ENCODE peak calls at places on chromosomes 11 and 22, in nine cellular contexts. T is kidney; U is transverse colon; X is effector memory CD4-positive, alpha-beta T cell; L is MM.1S; I is H1; R is iPS DF 6.9; S is lung; Q is right atrium auricular region. F is an unnamed sample.

GRCh38 chr22:37627545-37627944 is 11.9 kb upstream of the SH3BP1 start:
- DNase-seq in T (no peak), U (peak; percentile 61), X (no peak), L (peak; percentile 55), I (no peak), R (no peak), S (no peak), Q (no peak), F (no peak)

GRCh38 chr11:86091566-86091965 is 22.7 kb upstream of the PICALM start:
- DNase-seq in T (no peak), U (no peak), X (no peak), L (no peak), I (no peak), R (no peak), S (no peak), Q (no peak), F (no peak)

GRCh38 chr11:128705124-128705920 is 11.4 kb downstream of the FLI1 start:
- DNase-seq in T (no peak), U (no peak), X (no peak), L (no peak), I (no peak), R (no peak), S (no peak), Q (no peak), F (no peak)

GRCh38 chr11:119786431-119787073 is 57.6 kb upstream of the NECTIN1 start:
- DNase-seq in T (peak; percentile 45), U (no peak), X (no peak), L (no peak), I (no peak), R (no peak), S (no peak), Q (no peak), F (no peak)

GRCh38 chr11:88569342-88569741 is 231.8 kb upstream of the CTSC start:
- DNase-seq in T (no peak), U (no peak), X (no peak), L (no peak), I (no peak), R (no peak), S (no peak), Q (no peak), F (no peak)

GRCh38 chr11:36469063-36469462 is 41.0 kb downstream of the TRAF6 start:
- DNase-seq in T (no peak), U (no peak), X (no peak), L (no peak), I (peak; percentile 94), R (peak; percentile 60), S (no peak), Q (no peak), F (no peak)

GRCh38 chr11:123179571-123179970 is 15.5 kb downstream of the CLMP start:
- DNase-seq in T (no peak), U (peak; percentile 60), X (no peak), L (no peak), I (no peak), R (no peak), S (no peak), Q (no peak), F (no peak)

GRCh38 chr11:64918056-64918455 is 1.0 kb upstream of the ATG2A start:
- DNase-seq in T (no peak), U (no peak), X (no peak), L (peak; percentile 50), I (no peak), R (no peak), S (no peak), Q (no peak), F (peak; percentile 60)

GRCh38 chr11:27375370-27375769 is 12.4 kb upstream of the CCDC34 start:
- DNase-seq in T (no peak), U (no peak), X (no peak), L (no peak), I (no peak), R (no peak), S (no peak), Q (no peak), F (no peak)

DNA sequence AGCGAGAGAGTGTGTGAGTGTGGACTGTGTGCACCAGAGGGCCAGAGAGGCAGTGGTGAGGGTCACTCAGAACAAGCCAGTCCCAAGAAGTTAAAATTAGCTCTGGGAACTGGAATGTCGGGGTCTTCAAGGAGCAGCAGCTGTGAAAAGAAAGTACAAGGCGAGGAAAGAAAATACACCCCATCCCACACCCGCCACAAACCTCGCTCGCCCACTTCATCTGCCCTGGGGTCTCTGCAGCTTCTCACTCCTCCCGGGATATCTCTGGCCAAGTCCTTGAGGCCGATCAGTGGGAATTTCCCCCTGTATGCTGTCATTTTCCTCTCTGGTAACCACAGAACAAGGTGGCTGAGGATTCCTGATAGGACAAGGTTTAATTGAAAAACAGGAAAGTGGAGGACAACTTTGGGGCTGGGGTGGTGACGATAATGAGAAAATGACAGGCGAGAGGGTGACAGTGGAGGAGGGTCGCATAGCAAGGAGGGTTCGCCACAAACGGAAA is 36.3 kb upstream of the TIMP3 start:
- DNase-seq in T (no peak), U (no peak), X (no peak), L (no peak), I (no peak), R (no peak), S (no peak), Q (no peak), F (no peak)
- H3K4me1 ChIP-seq in T (peaks cover 16% of the 10 kb centered on the region), U (peaks cover 3% of the 10 kb centered on the region), X (no peaks in the 10 kb centered on the region), L (no peaks in the 10 kb centered on the region), I (no peaks in the 10 kb centered on the region), R (no peaks in the 10 kb centered on the region), S (peaks cover 16% of the 10 kb centered on the region), Q (peaks cover 49% of the 10 kb centered on the region), F (no peaks in the 10 kb centered on the region)

DNA sequence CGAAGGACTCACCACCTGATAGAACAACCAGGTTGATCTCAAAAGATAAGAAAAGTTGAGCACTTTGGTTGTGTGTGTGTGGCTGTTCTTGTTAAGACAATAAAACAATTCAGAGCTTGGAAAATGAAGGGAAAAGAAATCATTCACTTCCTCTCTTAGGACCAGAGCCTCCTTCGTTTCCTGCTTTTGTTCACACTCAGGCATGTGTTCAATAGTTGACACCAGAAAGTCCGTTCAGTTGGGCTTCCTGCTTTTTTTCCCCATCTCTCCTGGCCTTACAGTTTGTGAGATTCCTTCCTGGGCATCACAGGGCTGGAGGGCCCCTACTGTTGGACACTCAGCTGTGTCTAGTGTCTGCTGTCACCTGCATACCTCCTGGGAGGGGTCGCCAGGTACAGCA is 48.0 kb downstream of the TSPAN18 start:
- DNase-seq in T (no peak), U (no peak), X (no peak), L (no peak), I (no peak), R (no peak), S (no peak), Q (no peak), F (no peak)
- H3K4me1 ChIP-seq in T (peaks cover 5% of the 10 kb centered on the region), U (peaks cover 31% of the 10 kb centered on the region), X (peaks cover 5% of the 10 kb centered on the region), L (no peaks in the 10 kb centered on the region), I (peaks cover 12% of the 10 kb centered on the region), R (peaks cover 1% of the 10 kb centered on the region), S (peaks cover 14% of the 10 kb centered on the region), Q (peaks cover 80% of the 10 kb centered on the region), F (peaks cover 79% of the 10 kb centered on the region)

GRCh38 chr11:82899191-82899820 is 924 bp downstream of the PRCP start:
- DNase-seq in T (no peak), U (no peak), X (no peak), L (no peak), I (no peak), R (no peak), S (no peak), Q (no peak), F (no peak)
- H3K4me1 ChIP-seq in T (peaks cover 11% of the 10 kb centered on the region), U (peaks cover 50% of the 10 kb centered on the region), X (peaks cover 9% of the 10 kb centered on the region), L (peaks cover 26% of the 10 kb centered on the region), I (peaks cover 4% of the 10 kb centered on the region), R (no peaks in the 10 kb centered on the region), S (peaks cover 6% of the 10 kb centered on the region), Q (peaks cover 30% of the 10 kb centered on the region), F (peaks cover 24% of the 10 kb centered on the region)

DNA sequence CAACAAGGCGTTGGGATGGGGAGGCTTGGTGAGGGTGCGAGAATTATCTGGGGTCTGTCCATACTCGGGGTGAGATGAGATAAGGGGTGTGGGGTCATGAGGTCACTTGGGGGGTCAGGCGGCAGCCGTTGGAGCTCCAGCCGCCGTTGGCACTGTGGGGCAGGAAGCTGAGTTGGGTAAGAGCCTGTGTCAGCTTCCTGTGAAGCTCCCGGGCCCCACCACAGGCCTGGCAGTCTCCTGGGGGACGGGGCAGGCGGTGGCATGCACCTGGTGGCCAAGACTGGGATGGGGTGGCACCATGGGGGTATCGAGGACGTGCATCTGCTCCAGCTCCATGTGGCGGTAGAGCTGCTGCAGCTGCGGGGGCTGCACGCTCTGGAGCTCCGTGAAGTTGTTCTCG is 7.1 kb upstream of the MYBPC3 start:
- DNase-seq in T (no peak), U (no peak), X (no peak), L (no peak), I (no peak), R (no peak), S (no peak), Q (no peak), F (no peak)
- H3K4me1 ChIP-seq in T (peaks cover 5% of the 10 kb centered on the region), U (peaks cover 4% of the 10 kb centered on the region), X (no peaks in the 10 kb centered on the region), L (no peaks in the 10 kb centered on the region), I (no peaks in the 10 kb centered on the region), R (no peaks in the 10 kb centered on the region), S (no peaks in the 10 kb centered on the region), Q (peaks cover 14% of the 10 kb centered on the region), F (peaks cover 11% of the 10 kb centered on the region)

GRCh38 chr22:22022255-22022840 is 39.8 kb upstream of the TOP3B start:
- DNase-seq in T (no peak), U (no peak), X (no peak), L (no peak), I (no peak), R (no peak), S (no peak), Q (no peak), F (no peak)
- H3K4me1 ChIP-seq in T (no peaks in the 10 kb centered on the region), U (no peaks in the 10 kb centered on the region), X (no peaks in the 10 kb centered on the region), L (peaks cover 23% of the 10 kb centered on the region), I (peaks cover 10% of the 10 kb centered on the region), R (peaks cover 3% of the 10 kb centered on the region), S (no peaks in the 10 kb centered on the region), Q (no peaks in the 10 kb centered on the region), F (no peaks in the 10 kb centered on the region)

DNA sequence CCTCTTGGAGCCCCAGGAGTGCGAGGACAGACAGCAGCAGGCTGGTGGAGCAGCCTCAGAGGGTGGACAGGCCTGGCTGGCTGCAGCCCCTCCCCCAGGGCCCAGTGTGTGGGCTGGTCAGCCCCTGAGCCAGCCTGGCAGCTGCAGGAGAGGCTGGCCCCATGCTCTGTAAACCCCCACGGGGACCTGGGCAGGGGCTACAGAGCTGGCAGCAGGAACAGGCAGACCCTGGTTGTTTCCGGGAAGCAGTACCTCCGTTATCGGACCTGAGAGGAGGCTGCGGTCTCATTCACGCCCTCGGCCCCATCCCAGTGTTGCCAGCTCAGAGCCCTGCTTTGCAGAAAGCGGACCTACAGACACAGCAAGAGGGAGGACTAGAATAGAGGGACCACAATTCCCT is 38.5 kb upstream of the COMT start:
- DNase-seq in T (no peak), U (no peak), X (no peak), L (no peak), I (no peak), R (no peak), S (no peak), Q (no peak), F (no peak)
- H3K4me1 ChIP-seq in T (no peaks in the 10 kb centered on the region), U (peaks cover 7% of the 10 kb centered on the region), X (no peaks in the 10 kb centered on the region), L (no peaks in the 10 kb centered on the region), I (peaks cover 12% of the 10 kb centered on the region), R (peaks cover 1% of the 10 kb centered on the region), S (no peaks in the 10 kb centered on the region), Q (no peaks in the 10 kb centered on the region), F (no peaks in the 10 kb centered on the region)